ENCODE peak calls at places on chromosome 21, in seven cellular contexts. M is Ammon's horn; B is HCEC 1CT; Z is activated CD4-positive, CD25-positive, alpha-beta regulatory T cell treated with anti-CD3 and anti-CD28 coated beads, Interleukin-2, amount 50 U/mL, for 72 hours; N is cerebellar cortex; T is AML-193; S is mammary epithelial cell. J is an unnamed sample.

GRCh38 chr21:16353764-16354163 is 624.0 kb downstream of the USP25 start:
- DNase-seq in B (no peak), T (no peak), S (no peak), N (no peak), Z (no peak), M (no peak), J (no peak)

GRCh38 chr21:15728046-15728445 is 1.7 kb upstream of the USP25 start:
- DNase-seq in N (no peak), T (no peak), B (no peak), M (no peak), S (no peak), Z (no peak), J (no peak)

GRCh38 chr21:38349111-38349746 is 92.4 kb downstream of the KCNJ15 start:
- DNase-seq in Z (no peak), T (no peak), B (no peak), N (no peak), S (no peak), M (no peak), J (no peak)

GRCh38 chr21:31418355-31419001 is 74.4 kb upstream of the TIAM1 start:
- DNase-seq in Z (no peak), M (no peak), N (no peak), S (no peak), B (no peak), T (no peak), J (no peak)

GRCh38 chr21:43331962-43332458 is 94.9 kb downstream of the SIK1 start:
- DNase-seq in N (peak; percentile 36), S (no peak), Z (no peak), T (no peak), M (peak; percentile 90), B (peak; percentile 68), J (peak; percentile 35)

GRCh38 chr21:38126677-38127271 is 130.0 kb upstream of the KCNJ15 start:
- DNase-seq in M (peak; percentile 54), N (peak; percentile 64), B (peak; percentile 27), T (peak; percentile 40), Z (peak; percentile 38), S (peak; percentile 53), J (peak; percentile 40)

GRCh38 chr21:15058718-15059316 is 6.0 kb downstream of the NRIP1 start:
- DNase-seq in B (peak; percentile 76), T (no peak), M (no peak), N (no peak), Z (no peak), S (peak; percentile 29), J (peak; percentile 14)

GRCh38 chr21:45990049-45990711 is 8.6 kb downstream of the COL6A1 start:
- DNase-seq in T (no peak), S (no peak), B (no peak), Z (no peak), N (no peak), M (no peak), J (no peak)

GRCh38 chr21:31992391-31992790 is 119.6 kb downstream of the HUNK start:
- DNase-seq in S (no peak), T (no peak), Z (no peak), N (no peak), M (no peak), B (no peak), J (no peak)

GRCh38 chr21:32131164-32131563 is 147.7 kb downstream of the MIS18A start:
- DNase-seq in T (no peak), M (no peak), Z (no peak), N (no peak), B (no peak), S (no peak), J (no peak)

GRCh38 chr21:24868117-24868516 is 739.2 kb downstream of the MRPL39 start:
- DNase-seq in B (no peak), T (no peak), M (no peak), Z (no peak), N (no peak), S (no peak), J (no peak)

GRCh38 chr21:45986316-45987051 is 4.9 kb downstream of the COL6A1 start:
- DNase-seq in B (no peak), N (no peak), Z (no peak), S (no peak), T (no peak), M (no peak), J (no peak)

GRCh38 chr21:23936224-23936623 is 1671.1 kb downstream of the MRPL39 start:
- DNase-seq in T (peak; percentile 52), Z (no peak), N (no peak), B (no peak), S (no peak), M (peak; percentile 49), J (peak; percentile 9)

GRCh38 chr21:46298083-46298412 is 11.9 kb downstream of the YBEY start:
- DNase-seq in M (no peak), Z (no peak), T (no peak), B (no peak), N (no peak), S (no peak), J (no peak)

GRCh38 chr21:25776440-25776839 is 41.7 kb downstream of the GABPA start:
- DNase-seq in Z (no peak), S (no peak), N (no peak), T (no peak), B (no peak), M (no peak), J (no peak)

GRCh38 chr21:35563885-35564451 is 496.4 kb downstream of the SETD4 start:
- DNase-seq in N (no peak), M (peak; percentile 21), Z (no peak), S (no peak), T (no peak), B (peak; percentile 76), J (peak; percentile 35)

GRCh38 chr21:39020751-39021474 is 162.3 kb downstream of the PSMG1 start:
- DNase-seq in B (peak; percentile 96), T (peak; percentile 79), N (no peak), Z (no peak), M (no peak), S (peak; percentile 77), J (no peak)

GRCh38 chr21:33042812-33043211 is 17.1 kb downstream of the OLIG2 start:
- DNase-seq in Z (no peak), N (no peak), T (no peak), S (peak; percentile 56), M (no peak), B (peak; percentile 83), J (peak; percentile 77)

GRCh38 chr21:25273945-25274344 is 333.3 kb downstream of the MRPL39 start:
- DNase-seq in T (no peak), Z (no peak), S (no peak), B (no peak), N (no peak), M (no peak), J (no peak)

GRCh38 chr21:42473495-42474042 is 22.5 kb downstream of the RSPH1 start:
- DNase-seq in M (no peak), S (no peak), N (no peak), B (no peak), T (no peak), Z (no peak), J (no peak)

GRCh38 chr21:14916676-14917141 is 148.1 kb downstream of the NRIP1 start:
- DNase-seq in S (no peak), N (peak; percentile 24), B (no peak), M (no peak), T (no peak), Z (no peak), J (no peak)

GRCh38 chr21:46161180-46161799 is 5.9 kb upstream of the FTCD start:
- DNase-seq in Z (no peak), M (no peak), S (no peak), B (no peak), N (no peak), T (no peak), J (no peak)

GRCh38 chr21:46188226-46189212 is 4.3 kb upstream of the SPATC1L start:
- DNase-seq in Z (no peak), N (no peak), S (peak; percentile 50), M (peak; percentile 86), B (peak; percentile 35), T (no peak), J (no peak)

GRCh38 chr21:44710756-44711326 is 531 bp downstream of the TSPEAR start:
- DNase-seq in Z (peak; percentile 28), M (no peak), N (no peak), S (peak; percentile 19), T (no peak), B (no peak), J (no peak)